ENCODE peak calls at places on chromosomes 11 and 22, in four cellular contexts. One of them, this sample, is unnamed.

GRCh38 chr11:8091671-8092070 is 10.7 kb downstream of the TUB start:
- DNase-seq in A172: no peak
- DNase-seq in nephron progenitor cell: no peak
- DNase-seq in activated naive CD4-positive, alpha-beta T cell treated with Interleukin-2 at 50 U/mL for 16 hours: no peak
- DNase-seq in this sample: no peak

GRCh38 chr11:99693941-99694492 is 673.3 kb downstream of the CNTN5 start:
- DNase-seq in A172: peak
- DNase-seq in nephron progenitor cell: no peak
- DNase-seq in activated naive CD4-positive, alpha-beta T cell treated with Interleukin-2 at 50 U/mL for 16 hours: no peak
- DNase-seq in this sample: no peak

GRCh38 chr11:105372214-105372613 is 232.6 kb upstream of the CARD18 start:
- DNase-seq in A172: no peak
- DNase-seq in nephron progenitor cell: no peak
- DNase-seq in activated naive CD4-positive, alpha-beta T cell treated with Interleukin-2 at 50 U/mL for 16 hours: no peak
- DNase-seq in this sample: no peak

GRCh38 chr22:35330258-35330861 is 30.7 kb downstream of the TOM1 start:
- DNase-seq in A172: peak
- DNase-seq in nephron progenitor cell: no peak
- DNase-seq in activated naive CD4-positive, alpha-beta T cell treated with Interleukin-2 at 50 U/mL for 16 hours: peak
- DNase-seq in this sample: no peak

GRCh38 chr11:11157201-11157600 is 195.8 kb downstream of the CSNK2A3 start:
- DNase-seq in A172: peak
- DNase-seq in nephron progenitor cell: peak
- DNase-seq in activated naive CD4-positive, alpha-beta T cell treated with Interleukin-2 at 50 U/mL for 16 hours: peak
- DNase-seq in this sample: no peak

GRCh38 chr11:100442017-100442416 is 245.1 kb upstream of the ARHGAP42 start:
- DNase-seq in A172: no peak
- DNase-seq in nephron progenitor cell: no peak
- DNase-seq in activated naive CD4-positive, alpha-beta T cell treated with Interleukin-2 at 50 U/mL for 16 hours: no peak
- DNase-seq in this sample: no peak

GRCh38 chr11:18115360-18116127 is 9.7 kb upstream of the SAAL1 start:
- DNase-seq in A172: peak
- DNase-seq in nephron progenitor cell: peak
- DNase-seq in activated naive CD4-positive, alpha-beta T cell treated with Interleukin-2 at 50 U/mL for 16 hours: peak
- DNase-seq in this sample: no peak

GRCh38 chr11:117834068-117834810 is 9.7 kb upstream of the FXYD2 start:
- DNase-seq in A172: no peak
- DNase-seq in nephron progenitor cell: no peak
- DNase-seq in activated naive CD4-positive, alpha-beta T cell treated with Interleukin-2 at 50 U/mL for 16 hours: no peak
- DNase-seq in this sample: no peak

GRCh38 chr11:2590951-2591754 is 108.6 kb downstream of the KCNQ1OT1 start:
- DNase-seq in A172: no peak
- DNase-seq in nephron progenitor cell: no peak
- DNase-seq in activated naive CD4-positive, alpha-beta T cell treated with Interleukin-2 at 50 U/mL for 16 hours: no peak
- DNase-seq in this sample: no peak

GRCh38 chr11:60910281-60910687 is 3.7 kb upstream of the TMEM109 start:
- DNase-seq in A172: no peak
- DNase-seq in nephron progenitor cell: no peak
- DNase-seq in activated naive CD4-positive, alpha-beta T cell treated with Interleukin-2 at 50 U/mL for 16 hours: no peak
- DNase-seq in this sample: no peak

GRCh38 chr11:34351051-34351450 is 6.8 kb downstream of the ABTB2 start:
- DNase-seq in A172: no peak
- DNase-seq in nephron progenitor cell: no peak
- DNase-seq in activated naive CD4-positive, alpha-beta T cell treated with Interleukin-2 at 50 U/mL for 16 hours: no peak
- DNase-seq in this sample: no peak

GRCh38 chr22:50544746-50545253 is 899 bp upstream of the KLHDC7B start:
- DNase-seq in A172: no peak
- DNase-seq in nephron progenitor cell: no peak
- DNase-seq in activated naive CD4-positive, alpha-beta T cell treated with Interleukin-2 at 50 U/mL for 16 hours: no peak
- DNase-seq in this sample: no peak

GRCh38 chr11:33996498-33997454 is 54.8 kb upstream of the CAPRIN1 start:
- DNase-seq in A172: peak
- DNase-seq in nephron progenitor cell: peak
- DNase-seq in activated naive CD4-positive, alpha-beta T cell treated with Interleukin-2 at 50 U/mL for 16 hours: peak
- DNase-seq in this sample: no peak

GRCh38 chr11:116986521-116987105 is 111.6 kb downstream of the SIK3 start:
- DNase-seq in A172: peak
- DNase-seq in nephron progenitor cell: no peak
- DNase-seq in activated naive CD4-positive, alpha-beta T cell treated with Interleukin-2 at 50 U/mL for 16 hours: no peak
- DNase-seq in this sample: no peak

GRCh38 chr11:5069272-5069671 is at the start of gene OR52E1:
- DNase-seq in A172: no peak
- DNase-seq in nephron progenitor cell: no peak
- DNase-seq in activated naive CD4-positive, alpha-beta T cell treated with Interleukin-2 at 50 U/mL for 16 hours: no peak
- DNase-seq in this sample: no peak

GRCh38 chr22:40668611-40669390 is 10.5 kb upstream of the MCHR1 start:
- DNase-seq in A172: peak
- DNase-seq in nephron progenitor cell: no peak
- DNase-seq in activated naive CD4-positive, alpha-beta T cell treated with Interleukin-2 at 50 U/mL for 16 hours: no peak
- DNase-seq in this sample: no peak

GRCh38 chr11:10443152-10443551 is 11.9 kb upstream of the AMPD3 start:
- DNase-seq in A172: no peak
- DNase-seq in nephron progenitor cell: no peak
- DNase-seq in activated naive CD4-positive, alpha-beta T cell treated with Interleukin-2 at 50 U/mL for 16 hours: no peak
- DNase-seq in this sample: no peak

GRCh38 chr22:36223504-36223903 is 15.8 kb downstream of the APOL2 start:
- DNase-seq in A172: no peak
- DNase-seq in nephron progenitor cell: no peak
- DNase-seq in activated naive CD4-positive, alpha-beta T cell treated with Interleukin-2 at 50 U/mL for 16 hours: no peak
- DNase-seq in this sample: no peak

GRCh38 chr22:25668437-25668836 is 73.6 kb upstream of the MYO18B start:
- DNase-seq in A172: no peak
- DNase-seq in nephron progenitor cell: no peak
- DNase-seq in activated naive CD4-positive, alpha-beta T cell treated with Interleukin-2 at 50 U/mL for 16 hours: no peak
- DNase-seq in this sample: no peak

GRCh38 chr22:43142881-43143562 is at the start of gene MCAT:
- DNase-seq in A172: peak
- DNase-seq in nephron progenitor cell: peak
- DNase-seq in activated naive CD4-positive, alpha-beta T cell treated with Interleukin-2 at 50 U/mL for 16 hours: peak
- DNase-seq in this sample: no peak

GRCh38 chr11:108545909-108546501 is 47.6 kb downstream of the EXPH5 start:
- DNase-seq in A172: no peak
- DNase-seq in nephron progenitor cell: no peak
- DNase-seq in activated naive CD4-positive, alpha-beta T cell treated with Interleukin-2 at 50 U/mL for 16 hours: no peak
- DNase-seq in this sample: no peak

GRCh38 chr11:96035031-96035743 is 111.3 kb upstream of the MTMR2 start:
- DNase-seq in A172: no peak
- DNase-seq in nephron progenitor cell: no peak
- DNase-seq in activated naive CD4-positive, alpha-beta T cell treated with Interleukin-2 at 50 U/mL for 16 hours: no peak
- DNase-seq in this sample: no peak